ENCODE peak calls at places on chromosome 12, in five cellular contexts. D is IMR-90, A is A549, C is HepG2, H is K562. J is an unnamed sample.

GRCh38 chr12:42483534-42483857 is 106.0 kb downstream of the PRICKLE1 start:
- DNase-seq in H (peak), C (no peak), A (no peak), D (peak), J (no peak)

GRCh38 chr12:80778005-80778541 is 61.4 kb downstream of the MYF5 start:
- DNase-seq in D (peak), C (peak), H (peak), A (no peak), J (no peak)

GRCh38 chr12:132523576-132524331 is 33.8 kb downstream of the FBRSL1 start:
- DNase-seq in H (peak), D (peak), A (peak), C (peak), J (no peak)

GRCh38 chr12:130728158-130729058 is 12.3 kb upstream of the RIMBP2 start:
- DNase-seq in H (no peak), C (no peak), D (no peak), A (no peak), J (no peak)

GRCh38 chr12:4147051-4147481 is 126.5 kb upstream of the CCND2 start:
- DNase-seq in H (no peak), D (no peak), A (no peak), C (no peak), J (no peak)

GRCh38 chr12:1553987-1554982 is 40.1 kb downstream of the FBXL14 start:
- DNase-seq in D (no peak), A (no peak), H (no peak), C (no peak), J (no peak)

GRCh38 chr12:64039285-64039871 is 182.7 kb downstream of the KICS2 start:
- DNase-seq in A (no peak), D (peak), C (no peak), H (no peak), J (no peak)

GRCh38 chr12:20268121-20268732 is 100.1 kb upstream of the PDE3A start:
- DNase-seq in C (no peak), D (peak), A (no peak), H (no peak), J (no peak)

GRCh38 chr12:130879781-130880389 is 8.0 kb downstream of the RAN start:
- DNase-seq in H (no peak), D (no peak), C (no peak), A (peak), J (peak)

GRCh38 chr12:117576053-117576452 is 214.6 kb upstream of the NOS1 start:
- DNase-seq in C (no peak), H (no peak), D (no peak), A (no peak), J (no peak)

GRCh38 chr12:94806617-94807016 is 156.3 kb upstream of the TMCC3 start:
- DNase-seq in A (no peak), H (no peak), C (no peak), D (no peak), J (no peak)

GRCh38 chr12:39426636-39427245 is 16.2 kb downstream of the KIF21A start:
- DNase-seq in A (no peak), C (no peak), D (no peak), H (no peak), J (no peak)

GRCh38 chr12:54262403-54262925 is 17.5 kb downstream of the CBX5 start:
- DNase-seq in C (no peak), D (peak), A (no peak), H (peak), J (no peak)

GRCh38 chr12:47850153-47851084 is 30.7 kb upstream of the HDAC7 start:
- DNase-seq in D (peak), A (no peak), H (peak), C (peak), J (no peak)

GRCh38 chr12:116508145-116509121 is 50.7 kb upstream of the MAP1LC3B2 start:
- DNase-seq in C (no peak), H (peak), A (no peak), D (no peak), J (peak)

GRCh38 chr12:52052471-52053186 is 1.4 kb downstream of the NR4A1 start:
- DNase-seq in C (no peak), A (no peak), H (peak), D (peak), J (no peak)

GRCh38 chr12:105292705-105293104 is 37.8 kb upstream of the C12orf75 start:
- DNase-seq in A (no peak), H (no peak), D (peak), C (no peak), J (no peak)

GRCh38 chr12:132579747-132580146 is 30.6 kb downstream of the LRCOL1 start:
- DNase-seq in H (no peak), D (no peak), C (no peak), A (no peak), J (no peak)

GRCh38 chr12:79527498-79527897 is 163.3 kb downstream of the PAWR start:
- DNase-seq in D (no peak), H (no peak), A (no peak), C (peak), J (no peak)

GRCh38 chr12:93380480-93381121 is 2.9 kb downstream of the NUDT4 start:
- DNase-seq in H (no peak), C (peak), D (peak), A (no peak), J (no peak)

DNA sequence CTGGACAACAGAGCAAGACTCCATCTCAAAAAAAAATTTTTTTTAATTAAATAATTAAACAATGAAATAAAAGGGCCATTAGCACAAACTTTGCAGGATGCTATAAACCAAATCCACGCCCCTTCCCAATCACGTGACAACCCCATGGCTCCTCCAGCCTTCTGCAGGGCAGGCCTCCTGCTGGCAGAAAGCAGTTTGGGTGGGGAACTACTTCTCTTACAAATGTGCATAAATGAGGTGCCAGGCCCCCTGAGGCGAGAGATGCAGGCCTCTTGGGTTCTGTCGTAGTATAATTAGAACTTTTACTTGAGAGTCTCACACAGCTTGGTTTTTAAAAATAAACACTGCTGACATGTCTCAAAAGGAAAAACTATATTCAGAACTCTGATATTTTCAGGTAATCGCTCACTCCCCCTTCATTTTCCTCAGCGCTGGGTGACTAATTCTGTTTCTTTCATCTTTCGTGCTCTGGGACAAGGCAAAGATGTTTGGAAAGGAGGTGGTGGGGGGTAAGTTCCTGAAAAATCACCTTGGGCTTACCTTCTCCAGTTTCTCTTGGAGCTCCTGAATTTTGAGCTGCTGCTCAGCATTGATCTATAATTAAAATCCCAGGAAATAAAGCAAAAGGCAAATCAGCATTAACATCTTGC is 101.7 kb downstream of the CIT start:
- DNase-seq in D (no peak), C (no peak), H (no peak), A (no peak), J (no peak)
- TF ChIP-seq CTCF in D (no peak), C (no peak), H (no peak), A (no peak), J (no peak)

GRCh38 chr12:14275886-14276285 is 89.6 kb upstream of the ATF7IP start:
- DNase-seq in D (no peak), H (peak), C (no peak), A (no peak), J (no peak)

GRCh38 chr12:14280921-14281320 is 84.6 kb upstream of the ATF7IP start:
- DNase-seq in H (no peak), D (no peak), A (no peak), C (no peak), J (no peak)

GRCh38 chr12:14281539-14281938 is 83.9 kb upstream of the ATF7IP start:
- DNase-seq in C (no peak), H (no peak), D (peak), A (no peak), J (no peak)

GRCh38 chr12:14279845-14280244 is 85.6 kb upstream of the ATF7IP start:
- DNase-seq in D (no peak), H (no peak), C (no peak), A (no peak), J (no peak)

GRCh38 chr12:14278294-14278953 is 87.1 kb upstream of the ATF7IP start:
- DNase-seq in D (no peak), C (no peak), H (no peak), A (no peak), J (no peak)
- TF ChIP-seq MAFK in D (no peak), C (no peak), H (no peak), A (no peak), J (no peak)

GRCh38 chr12:115354476-115354890 is 670.5 kb upstream of the TBX3 start:
- DNase-seq in C (no peak), H (no peak), D (peak), A (no peak), J (no peak)
- TF ChIP-seq CTCF in C (no peak), H (no peak), D (no peak), A (no peak), J (no peak)

GRCh38 chr12:59820594-59821011 is 224.8 kb downstream of the SLC16A7 start:
- DNase-seq in C (no peak), A (no peak), D (peak), H (no peak), J (no peak)

GRCh38 chr12:59827767-59828166 is 231.9 kb downstream of the SLC16A7 start:
- DNase-seq in D (no peak), C (no peak), A (no peak), H (no peak), J (no peak)

DNA sequence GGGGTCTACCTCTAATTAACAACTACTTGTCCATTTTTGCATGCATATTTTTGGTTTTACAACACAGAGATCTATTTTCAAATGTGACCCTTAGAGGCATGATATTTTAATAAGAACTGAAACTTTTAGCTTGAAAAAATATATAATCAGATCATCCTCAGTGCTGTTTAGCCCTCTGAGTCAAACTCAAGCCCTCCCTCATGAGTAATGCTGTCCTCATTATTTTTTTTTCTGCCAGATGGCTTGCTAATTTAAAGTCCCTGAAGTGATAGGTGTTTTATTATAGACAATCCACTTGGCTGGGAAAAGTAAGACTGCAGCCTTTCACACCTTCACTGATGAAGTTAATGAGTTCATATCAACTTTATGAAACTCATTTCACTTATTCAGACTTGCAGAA is 227.7 kb downstream of the SLC16A7 start:
- DNase-seq in H (no peak), D (peak), C (no peak), A (no peak), J (no peak)
- TF ChIP-seq MAFK in H (no peak), D (no peak), C (no peak), A (no peak), J (no peak)

DNA sequence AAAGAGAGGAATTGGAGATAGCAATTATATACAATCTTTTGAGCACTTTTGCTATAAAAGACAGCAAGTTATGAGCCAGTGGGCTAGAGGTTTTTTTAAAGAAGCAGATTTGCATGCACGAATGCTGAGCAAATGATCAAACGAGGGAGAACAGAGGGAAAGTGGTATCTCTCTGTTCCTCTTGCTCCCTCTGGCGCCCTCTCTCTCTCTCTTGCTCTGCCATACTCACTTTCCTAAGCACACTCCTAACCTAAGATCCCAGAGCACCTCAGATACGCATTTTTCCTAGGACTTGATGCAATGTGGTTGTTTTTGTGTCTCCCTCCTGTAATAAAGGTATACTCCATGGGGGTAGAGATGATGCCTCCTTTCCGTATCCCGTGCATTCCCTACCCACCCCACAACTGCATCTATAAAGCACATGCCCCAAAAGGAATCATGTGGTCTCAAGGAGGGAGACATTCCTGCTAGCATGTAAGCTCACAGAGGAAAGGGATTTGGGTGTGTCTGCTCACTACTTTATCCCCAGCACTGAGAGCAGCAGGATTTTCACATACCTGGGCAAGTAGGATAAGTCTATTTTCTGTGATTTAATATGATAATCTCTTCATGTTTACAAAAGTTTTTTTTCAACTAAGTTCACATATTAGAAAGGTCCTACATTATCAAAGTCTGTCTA is 270.2 kb downstream of the SSPN start:
- DNase-seq in D (no peak), C (no peak), A (no peak), H (peak), J (no peak)
- TF ChIP-seq CTCF in D (no peak), C (peak), A (peak), H (peak), J (no peak)